ENCODE peak calls at places on chromosomes 12 and 14, in five cellular contexts. One of them, this sample, is unnamed.

GRCh38 chr12:6450091-6450868 is 1.6 kb upstream of the TAPBPL start:
- DNase-seq in neural progenitor cell: peak; percentile 66
- DNase-seq in epithelial cell of esophagus: no peak
- DNase-seq in neural crest cell: no peak
- DNase-seq in colonic mucosa: no peak
- DNase-seq in this sample: no peak

GRCh38 chr12:79407671-79408622 is 282.8 kb downstream of the PAWR start:
- DNase-seq in neural progenitor cell: peak; percentile 72
- DNase-seq in epithelial cell of esophagus: peak; percentile 86
- DNase-seq in neural crest cell: peak; percentile 9
- DNase-seq in colonic mucosa: peak; percentile 78
- DNase-seq in this sample: peak; percentile 43

GRCh38 chr12:116689586-116689985 is 48.3 kb downstream of the SPRING1 start:
- DNase-seq in neural progenitor cell: no peak
- DNase-seq in epithelial cell of esophagus: no peak
- DNase-seq in neural crest cell: no peak
- DNase-seq in colonic mucosa: no peak
- DNase-seq in this sample: no peak

GRCh38 chr12:117365072-117365616 is 3.7 kb upstream of the NOS1 start:
- DNase-seq in neural crest cell: no peak
- DNase-seq in epithelial cell of esophagus: no peak
- DNase-seq in neural progenitor cell: no peak
- DNase-seq in colonic mucosa: no peak
- DNase-seq in this sample: no peak

GRCh38 chr14:99724939-99725773 is 41.1 kb downstream of the CYP46A1 start:
- DNase-seq in epithelial cell of esophagus: no peak
- DNase-seq in neural progenitor cell: no peak
- DNase-seq in colonic mucosa: no peak
- DNase-seq in neural crest cell: no peak
- DNase-seq in this sample: no peak

GRCh38 chr14:71651228-71651627 is 281.0 kb upstream of the RGS6 start:
- DNase-seq in neural crest cell: no peak
- DNase-seq in colonic mucosa: no peak
- DNase-seq in epithelial cell of esophagus: peak; percentile 30
- DNase-seq in neural progenitor cell: no peak
- DNase-seq in this sample: no peak

GRCh38 chr12:90630006-90630405 is 325.0 kb downstream of the CCER1 start:
- DNase-seq in epithelial cell of esophagus: no peak
- DNase-seq in colonic mucosa: no peak
- DNase-seq in neural crest cell: no peak
- DNase-seq in neural progenitor cell: no peak
- DNase-seq in this sample: no peak

GRCh38 chr12:124568431-124569374 is 1.3 kb upstream of the NCOR2 start:
- DNase-seq in neural crest cell: no peak
- DNase-seq in neural progenitor cell: peak; percentile 64
- DNase-seq in colonic mucosa: peak; percentile 67
- DNase-seq in epithelial cell of esophagus: peak; percentile 58
- DNase-seq in this sample: peak; percentile 52

GRCh38 chr14:71452535-71452934 is 479.7 kb upstream of the RGS6 start:
- DNase-seq in colonic mucosa: no peak
- DNase-seq in neural progenitor cell: no peak
- DNase-seq in neural crest cell: no peak
- DNase-seq in epithelial cell of esophagus: no peak
- DNase-seq in this sample: no peak

GRCh38 chr12:130872179-130873096 is 572 bp downstream of the RAN start:
- DNase-seq in colonic mucosa: no peak
- DNase-seq in neural progenitor cell: peak; percentile 71
- DNase-seq in neural crest cell: peak; percentile 17
- DNase-seq in epithelial cell of esophagus: peak; percentile 36
- DNase-seq in this sample: peak; percentile 64

GRCh38 chr14:81164167-81164774 is 56.5 kb downstream of the GTF2A1 start:
- DNase-seq in neural crest cell: peak; percentile 38
- DNase-seq in epithelial cell of esophagus: peak; percentile 94
- DNase-seq in neural progenitor cell: peak; percentile 78
- DNase-seq in colonic mucosa: peak; percentile 37
- DNase-seq in this sample: peak; percentile 60

GRCh38 chr14:94330432-94330831 is 7.3 kb upstream of the SERPINA6 start:
- DNase-seq in neural progenitor cell: no peak
- DNase-seq in neural crest cell: no peak
- DNase-seq in colonic mucosa: no peak
- DNase-seq in epithelial cell of esophagus: no peak
- DNase-seq in this sample: no peak

GRCh38 chr12:65891987-65892481 is 67.8 kb downstream of the HMGA2 start:
- DNase-seq in neural progenitor cell: no peak
- DNase-seq in epithelial cell of esophagus: peak; percentile 93
- DNase-seq in colonic mucosa: peak; percentile 59
- DNase-seq in neural crest cell: no peak
- DNase-seq in this sample: no peak

GRCh38 chr12:127635838-127636237 is 631.1 kb upstream of the TMEM132C start:
- DNase-seq in colonic mucosa: no peak
- DNase-seq in epithelial cell of esophagus: no peak
- DNase-seq in neural progenitor cell: no peak
- DNase-seq in neural crest cell: no peak
- DNase-seq in this sample: no peak

GRCh38 chr14:72970058-72970630 is 43.9 kb downstream of the DCAF4 start:
- DNase-seq in epithelial cell of esophagus: no peak
- DNase-seq in neural progenitor cell: no peak
- DNase-seq in colonic mucosa: no peak
- DNase-seq in neural crest cell: no peak
- DNase-seq in this sample: peak; percentile 35

GRCh38 chr12:46131729-46132128 is 137.1 kb downstream of the SLC38A1 start:
- DNase-seq in epithelial cell of esophagus: peak; percentile 14
- DNase-seq in neural progenitor cell: peak; percentile 25
- DNase-seq in neural crest cell: no peak
- DNase-seq in colonic mucosa: no peak
- DNase-seq in this sample: no peak
- TF ChIP-seq CTCF in epithelial cell of esophagus: peak; percentile 24
- TF ChIP-seq CTCF in neural progenitor cell: peak; percentile 39
- TF ChIP-seq CTCF in neural crest cell: no peak
- TF ChIP-seq CTCF in colonic mucosa: peak; percentile 19
- TF ChIP-seq CTCF in this sample: no peak

GRCh38 chr12:57491393-57492280 is 3.8 kb downstream of the MARS1 start:
- DNase-seq in colonic mucosa: no peak
- DNase-seq in neural crest cell: no peak
- DNase-seq in neural progenitor cell: no peak
- DNase-seq in epithelial cell of esophagus: no peak
- DNase-seq in this sample: no peak
- TF ChIP-seq CTCF in colonic mucosa: no peak
- TF ChIP-seq CTCF in neural crest cell: peak; percentile 42
- TF ChIP-seq CTCF in neural progenitor cell: peak; percentile 19
- TF ChIP-seq CTCF in epithelial cell of esophagus: no peak
- TF ChIP-seq CTCF in this sample: no peak

GRCh38 chr12:45183263-45183662 is 32.6 kb upstream of the ANO6 start:
- DNase-seq in colonic mucosa: no peak
- DNase-seq in neural progenitor cell: no peak
- DNase-seq in epithelial cell of esophagus: no peak
- DNase-seq in neural crest cell: no peak
- DNase-seq in this sample: no peak
- TF ChIP-seq CTCF in colonic mucosa: no peak
- TF ChIP-seq CTCF in neural progenitor cell: peak; percentile 37
- TF ChIP-seq CTCF in epithelial cell of esophagus: peak; percentile 25
- TF ChIP-seq CTCF in neural crest cell: peak; percentile 44
- TF ChIP-seq CTCF in this sample: no peak

GRCh38 chr14:90785474-90785873 is 30.8 kb downstream of the TTC7B start:
- DNase-seq in colonic mucosa: peak; percentile 38
- DNase-seq in neural crest cell: no peak
- DNase-seq in epithelial cell of esophagus: no peak
- DNase-seq in neural progenitor cell: no peak
- DNase-seq in this sample: no peak
- TF ChIP-seq CTCF in colonic mucosa: no peak
- TF ChIP-seq CTCF in neural crest cell: no peak
- TF ChIP-seq CTCF in epithelial cell of esophagus: no peak
- TF ChIP-seq CTCF in neural progenitor cell: peak; percentile 36
- TF ChIP-seq CTCF in this sample: no peak

DNA sequence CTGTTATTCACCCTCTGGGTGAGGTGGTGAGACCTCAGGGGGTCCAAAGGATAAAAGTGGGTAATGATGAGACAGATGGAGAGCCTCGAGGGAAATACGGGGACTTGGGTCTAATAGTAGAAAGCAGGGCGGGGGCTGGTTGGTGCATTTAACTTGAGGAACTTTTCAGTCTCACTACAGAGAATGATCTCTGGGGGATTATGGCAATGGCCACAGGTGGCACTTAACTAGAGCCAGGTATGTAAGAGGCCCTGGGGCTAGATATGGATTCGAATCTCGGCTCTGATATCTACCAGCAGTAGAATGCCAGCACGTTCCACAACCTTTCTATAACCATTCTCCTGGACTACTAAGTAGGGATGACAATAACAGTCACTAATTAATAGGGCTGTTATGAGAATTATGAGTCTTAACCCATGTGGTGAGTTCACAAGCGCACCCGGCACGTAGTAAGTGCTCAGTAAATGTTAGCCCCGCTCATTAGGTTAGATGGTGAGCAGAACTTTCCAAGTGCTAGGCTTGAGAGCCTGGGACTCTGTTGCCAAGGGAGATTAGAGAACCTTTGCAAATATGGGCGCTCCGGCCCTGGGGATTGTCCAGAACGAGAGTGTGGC is 893 bp upstream of the PLXNC1 start:
- DNase-seq in neural crest cell: no peak
- DNase-seq in colonic mucosa: no peak
- DNase-seq in epithelial cell of esophagus: no peak
- DNase-seq in neural progenitor cell: no peak
- DNase-seq in this sample: no peak
- TF ChIP-seq CTCF in neural crest cell: no peak
- TF ChIP-seq CTCF in colonic mucosa: no peak
- TF ChIP-seq CTCF in epithelial cell of esophagus: no peak
- TF ChIP-seq CTCF in neural progenitor cell: no peak
- TF ChIP-seq CTCF in this sample: no peak

GRCh38 chr12:59446156-59446555 is 149.7 kb upstream of the SLC16A7 start:
- DNase-seq in neural progenitor cell: no peak
- DNase-seq in epithelial cell of esophagus: no peak
- DNase-seq in neural crest cell: no peak
- DNase-seq in colonic mucosa: no peak
- DNase-seq in this sample: no peak

DNA sequence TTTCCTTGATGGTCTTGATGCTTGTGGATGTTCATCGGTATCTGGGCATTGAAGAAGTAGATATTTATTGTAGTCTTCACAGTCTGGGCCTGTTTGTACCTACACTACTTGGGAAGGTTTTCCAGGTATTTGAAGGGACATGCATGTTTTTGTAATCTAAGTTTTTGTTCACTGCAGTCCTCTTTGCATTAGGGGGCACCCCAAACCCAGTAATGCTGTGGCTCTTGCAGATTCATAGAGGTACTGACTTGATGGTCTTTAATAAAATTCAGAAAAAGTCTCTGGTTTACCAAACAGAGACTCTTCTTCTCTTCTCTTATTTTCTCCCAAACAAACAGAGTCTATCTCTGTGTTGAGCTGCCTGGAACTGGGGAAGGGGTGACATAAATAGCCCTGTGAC is 150.9 kb upstream of the SLC16A7 start:
- DNase-seq in neural progenitor cell: no peak
- DNase-seq in colonic mucosa: no peak
- DNase-seq in epithelial cell of esophagus: peak; percentile 36
- DNase-seq in neural crest cell: no peak
- DNase-seq in this sample: no peak
- TF ChIP-seq CTCF in neural progenitor cell: peak; percentile 37
- TF ChIP-seq CTCF in colonic mucosa: no peak
- TF ChIP-seq CTCF in epithelial cell of esophagus: peak; percentile 30
- TF ChIP-seq CTCF in neural crest cell: no peak
- TF ChIP-seq CTCF in this sample: no peak